ENCODE peak calls at places on chromosomes 3 and 15, in six cellular contexts. G is mesendoderm, E is IMR-90, M is neuronal stem cell, Z is H1, B is H9. R is an unnamed sample.

GRCh38 chr3:126329927-126330725 is 27.1 kb downstream of the KLF15 start:
- DNase-seq in M (no peak), Z (no peak), E (no peak), B (no peak), G (no peak), R (no peak)

GRCh38 chr3:149646181-149646766 is 11.6 kb downstream of the WWTR1 start:
- DNase-seq in B (no peak), Z (no peak), E (peak), G (no peak), M (no peak), R (peak)

GRCh38 chr3:11136116-11136515 is 18.2 kb upstream of the HRH1 start:
- DNase-seq in Z (no peak), B (no peak), E (peak), G (no peak), M (no peak), R (peak)

GRCh38 chr15:60548101-60548500 is 69.2 kb upstream of the ICE2 start:
- DNase-seq in M (no peak), Z (no peak), G (no peak), B (no peak), E (no peak), R (no peak)

GRCh38 chr3:49667701-49668413 is 6.3 kb upstream of the APEH start:
- DNase-seq in Z (no peak), M (no peak), E (no peak), G (no peak), B (no peak), R (no peak)

GRCh38 chr3:30693470-30694120 is 87.2 kb downstream of the TGFBR2 start:
- DNase-seq in G (peak), Z (no peak), E (peak), B (peak), M (peak), R (peak)

GRCh38 chr3:194584866-194585265 is 48.4 kb downstream of the TMEM44 start:
- DNase-seq in G (no peak), E (peak), B (no peak), M (no peak), Z (no peak), R (peak)

GRCh38 chr3:196082471-196082971 is 631 bp upstream of the TFRC start:
- DNase-seq in B (no peak), Z (no peak), E (peak), G (no peak), M (no peak), R (no peak)

GRCh38 chr3:195286115-195286872 is 15.3 kb upstream of the XXYLT1 start:
- DNase-seq in Z (no peak), G (no peak), M (no peak), E (peak), B (no peak), R (peak)

GRCh38 chr3:178706411-178706810 is 170.2 kb downstream of the KCNMB2 start:
- DNase-seq in Z (no peak), B (no peak), M (no peak), E (no peak), G (no peak), R (no peak)

GRCh38 chr15:98163319-98164030 is 203.0 kb downstream of the ARRDC4 start:
- DNase-seq in M (no peak), B (no peak), E (no peak), G (no peak), Z (no peak), R (no peak)

GRCh38 chr3:191397771-191398170 is 63.2 kb upstream of the PYDC2 start:
- DNase-seq in M (no peak), B (no peak), E (peak), G (no peak), Z (no peak), R (no peak)

GRCh38 chr3:87498358-87499080 is 222.1 kb upstream of the POU1F1 start:
- DNase-seq in Z (no peak), B (no peak), M (no peak), G (no peak), E (no peak), R (no peak)

GRCh38 chr3:157123621-157124020 is 36.3 kb downstream of the CCNL1 start:
- DNase-seq in Z (no peak), B (no peak), G (no peak), E (peak), M (no peak), R (no peak)

GRCh38 chr15:83747050-83747717 is 93.3 kb downstream of the ADAMTSL3 start:
- DNase-seq in E (peak), G (peak), B (peak), Z (no peak), M (no peak), R (peak)

GRCh38 chr3:111072016-111072891 is 638 bp downstream of the NECTIN3 start:
- DNase-seq in Z (no peak), G (no peak), B (peak), E (peak), M (no peak), R (peak)

GRCh38 chr15:90750186-90750585 is 33.0 kb downstream of the BLM start:
- DNase-seq in B (no peak), M (no peak), Z (no peak), G (no peak), E (no peak), R (no peak)

GRCh38 chr3:132088291-132088690 is 53.5 kb upstream of the CPNE4 start:
- DNase-seq in G (no peak), Z (no peak), B (no peak), E (no peak), M (no peak), R (no peak)

GRCh38 chr3:175659951-175660350 is 800.8 kb downstream of the NAALADL2 start:
- DNase-seq in G (no peak), B (no peak), M (no peak), E (no peak), Z (no peak), R (no peak)

GRCh38 chr15:70114226-70114625 is 16.5 kb upstream of the TLE3 start:
- DNase-seq in M (no peak), E (no peak), G (peak), Z (no peak), B (no peak), R (peak)

GRCh38 chr3:15744176-15744575 is 53.6 kb downstream of the ANKRD28 start:
- DNase-seq in B (no peak), G (no peak), Z (no peak), M (no peak), E (no peak), R (no peak)

GRCh38 chr3:157073810-157074209 is 86.1 kb downstream of the CCNL1 start:
- DNase-seq in G (peak), E (peak), Z (no peak), M (no peak), B (no peak), R (peak)

GRCh38 chr3:139491966-139492365 is 15.7 kb upstream of the RBP2 start:
- DNase-seq in B (peak), Z (peak), G (peak), E (no peak), M (no peak), R (no peak)

GRCh38 chr15:48221885-48222284 is 15.8 kb downstream of the SLC12A1 start:
- DNase-seq in M (no peak), Z (no peak), G (no peak), E (no peak), B (no peak), R (no peak)

GRCh38 chr3:42502429-42503250 is at the start of gene VIPR1:
- DNase-seq in M (peak), E (no peak), G (peak), B (peak), Z (peak), R (peak)

GRCh38 chr15:41417418-41417811 is 520 bp downstream of the RTF1 start:
- DNase-seq in B (peak), G (peak), E (peak), M (no peak), Z (no peak), R (peak)

GRCh38 chr3:78645628-78646310 is 1122.0 kb downstream of the ROBO1 start:
- DNase-seq in M (peak), B (no peak), Z (peak), G (peak), E (peak), R (peak)

GRCh38 chr15:80584973-80585372 is 110.1 kb upstream of the ABHD17C start:
- DNase-seq in M (no peak), G (no peak), B (no peak), E (no peak), Z (no peak), R (no peak)

GRCh38 chr3:39804951-39805350 is 4.5 kb upstream of the MYRIP start:
- DNase-seq in E (no peak), M (no peak), G (no peak), B (no peak), Z (no peak), R (no peak)

GRCh38 chr15:33584797-33585196 is 274.0 kb downstream of the RYR3 start:
- DNase-seq in Z (no peak), M (no peak), G (no peak), E (peak), B (no peak), R (no peak)

GRCh38 chr3:123072152-123072551 is 5.3 kb downstream of the PDIA5 start:
- DNase-seq in M (no peak), G (no peak), B (peak), Z (no peak), E (no peak), R (no peak)
- H3K4ac ChIP-seq in M (no peak), G (no peak), B (no peak), Z (no peak), E (no peak), R (no peak)

DNA sequence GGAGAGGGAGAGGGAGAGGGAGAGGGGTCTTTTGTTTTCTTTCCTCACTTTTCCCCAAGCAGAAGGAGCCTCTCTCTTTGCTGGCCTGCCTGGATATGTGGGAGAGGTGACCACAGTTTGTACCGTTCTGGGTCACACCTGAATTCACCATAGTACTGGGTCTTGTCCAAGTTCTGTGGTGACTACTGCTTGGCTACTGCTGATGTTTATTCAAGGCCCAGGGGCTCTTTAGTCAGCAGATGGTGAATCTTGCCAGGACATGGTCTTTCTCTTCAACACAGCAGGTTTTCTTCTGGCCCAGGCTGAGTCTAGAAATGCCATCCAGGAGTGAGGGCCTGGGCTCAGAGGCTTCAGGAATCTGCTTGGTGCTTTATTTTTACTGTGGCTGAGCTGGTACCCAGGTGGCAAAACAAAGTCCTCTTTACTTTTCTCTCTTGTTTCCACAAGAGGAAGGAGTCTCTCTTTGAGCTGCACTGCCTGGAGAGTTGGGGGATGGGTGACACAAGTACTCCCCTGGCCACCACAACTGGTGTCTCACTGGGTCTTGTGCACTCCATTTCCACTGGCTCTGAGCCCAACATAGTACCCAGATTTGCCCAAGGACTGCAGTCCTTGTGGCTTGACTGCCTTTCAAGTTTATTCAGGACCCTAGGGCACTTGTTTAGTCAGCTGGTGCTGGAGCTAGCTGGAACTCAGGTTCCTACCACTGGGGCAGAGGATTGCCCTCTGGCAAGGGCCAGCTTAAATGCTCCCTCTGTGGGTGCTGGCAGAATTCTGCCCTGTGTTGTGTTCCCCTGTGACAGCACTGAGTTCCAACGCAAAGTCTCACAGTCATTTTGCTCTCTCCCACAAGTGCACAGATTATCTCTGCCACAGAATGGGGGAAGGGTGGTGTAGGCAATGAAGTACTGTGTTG is 16.8 kb upstream of the CCNDBP1 start:
- DNase-seq in B (no peak), E (peak), M (no peak), Z (no peak), G (no peak), R (peak)
- H2BK15ac ChIP-seq in B (no peak), E (no peak), M (no peak), Z (no peak), G (no peak), R (no peak)

GRCh38 chr15:78872972-78873795 is 494 bp downstream of the MORF4L1 start:
- DNase-seq in M (peak), Z (peak), E (peak), G (peak), B (peak), R (peak)
- H2AK5ac ChIP-seq in M (peak), Z (peak), E (peak), G (peak), B (peak), R (peak)

GRCh38 chr3:134030382-134030753 is 643 bp upstream of the SLCO2A1 start:
- DNase-seq in E (no peak), B (no peak), M (no peak), Z (no peak), G (peak), R (no peak)
- H3K4ac ChIP-seq in E (no peak), B (no peak), M (no peak), Z (no peak), G (peak), R (no peak)

GRCh38 chr3:55752911-55753310 is 265.8 kb upstream of the WNT5A start:
- DNase-seq in E (no peak), B (no peak), G (no peak), Z (no peak), M (no peak), R (no peak)
- H2BK15ac ChIP-seq in E (no peak), B (no peak), G (no peak), Z (no peak), M (no peak), R (no peak)

GRCh38 chr3:41198950-41199865 is at the start of gene CTNNB1:
- DNase-seq in E (peak), B (peak), G (peak), M (peak), Z (peak), R (peak)

GRCh38 chr3:41198526-41198925 is 779 bp upstream of the CTNNB1 start:
- DNase-seq in M (peak), G (peak), Z (no peak), B (no peak), E (no peak), R (no peak)

GRCh38 chr3:41198046-41198445 is 1.3 kb upstream of the CTNNB1 start:
- DNase-seq in E (no peak), B (no peak), M (no peak), G (no peak), Z (no peak), R (no peak)

GRCh38 chr3:41200669-41201021 is 1.3 kb downstream of the CTNNB1 start:
- DNase-seq in Z (no peak), B (no peak), M (peak), G (peak), E (peak), R (peak)

GRCh38 chr3:41199866-41200668 is 762 bp downstream of the CTNNB1 start:
- DNase-seq in M (no peak), G (peak), Z (no peak), E (no peak), B (peak), R (peak)
- H2AK5ac ChIP-seq in M (peak), G (no peak), Z (peak), E (no peak), B (no peak), R (peak)

GRCh38 chr15:31326729-31327673 is at the start of gene KLF13:
- DNase-seq in M (no peak), E (peak), G (no peak), Z (no peak), B (no peak), R (peak)

GRCh38 chr15:31327674-31328424 is 1.2 kb downstream of the KLF13 start:
- DNase-seq in Z (no peak), B (no peak), G (peak), E (peak), M (no peak), R (peak)

GRCh38 chr15:31325432-31325975 is 1.1 kb upstream of the KLF13 start:
- DNase-seq in Z (no peak), M (no peak), B (no peak), G (peak), E (peak), R (no peak)

GRCh38 chr15:31324739-31325431 is 1.8 kb upstream of the KLF13 start:
- DNase-seq in B (no peak), M (no peak), E (no peak), Z (no peak), G (no peak), R (no peak)

DNA sequence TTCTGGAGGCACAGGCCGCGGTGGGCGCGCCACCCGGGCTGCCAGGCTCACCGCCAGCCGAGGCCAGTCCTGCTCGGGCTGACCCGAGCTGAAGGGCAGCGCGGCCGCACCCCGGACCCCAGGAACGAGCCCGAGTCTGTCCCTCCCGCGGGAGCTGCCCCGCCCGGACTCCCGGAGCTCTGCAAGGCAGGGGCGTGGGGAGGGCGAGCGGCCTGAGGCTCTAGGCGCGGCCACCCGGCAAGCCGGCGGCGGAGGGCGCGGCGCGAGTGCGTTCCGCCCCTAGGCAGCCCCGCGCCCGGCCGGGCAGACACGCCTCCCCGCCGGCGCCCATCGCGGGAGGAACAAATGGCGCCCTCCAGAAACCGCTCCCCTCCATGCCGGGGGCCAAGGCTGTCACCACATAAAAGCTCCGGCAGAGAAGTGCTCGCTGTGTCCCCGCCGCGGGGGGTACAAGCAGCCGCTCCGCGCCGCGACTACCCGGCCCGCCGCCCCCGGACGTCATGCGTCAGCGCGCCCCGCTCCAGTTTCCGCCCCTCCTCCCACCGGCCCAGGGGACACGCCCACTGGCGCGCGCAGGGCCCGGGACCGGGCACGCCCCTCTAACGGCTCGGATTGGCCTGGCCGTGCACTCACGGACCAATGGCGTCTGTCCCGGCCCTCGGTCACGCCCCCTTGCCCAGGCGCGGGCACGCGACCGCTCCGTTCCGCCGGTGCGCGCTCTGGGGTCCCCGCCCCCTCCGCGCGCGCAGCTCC is 483 bp upstream of the KLF13 start:
- DNase-seq in E (peak), M (peak), B (peak), G (peak), Z (peak), R (peak)
- H3K4ac ChIP-seq in E (peak), M (peak), B (no peak), G (peak), Z (no peak), R (peak)

DNA sequence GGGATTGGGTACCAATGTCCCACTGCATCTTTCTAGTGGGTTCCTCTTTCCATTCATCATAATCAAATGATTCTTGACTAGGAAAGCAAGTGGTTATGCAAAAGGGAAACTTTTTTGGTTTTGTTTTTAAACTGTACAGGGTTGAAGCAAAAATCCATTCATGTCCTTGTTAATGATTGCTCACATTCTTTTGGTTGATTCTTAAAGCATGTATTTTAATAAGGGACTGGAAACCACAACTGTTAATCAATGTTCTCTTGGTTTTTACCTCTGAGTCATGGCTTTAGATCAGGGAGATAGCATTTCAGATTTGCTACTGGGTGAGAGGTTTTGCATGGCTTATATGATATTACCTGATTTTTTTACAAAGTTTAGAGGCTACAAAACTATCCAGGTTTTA is 371.7 kb upstream of the RGMA start:
- DNase-seq in E (no peak), B (no peak), G (no peak), Z (no peak), M (no peak), R (no peak)
- H2BK15ac ChIP-seq in E (no peak), B (no peak), G (no peak), Z (no peak), M (no peak), R (no peak)